ENCODE peak calls at places on chromosomes 6 and 20, in seven cellular contexts. One of them, this sample, is unnamed.

GRCh38 chr6:139129284-139129683 is 5.6 kb upstream of the HECA start:
- DNase-seq in GM06990: no peak
- DNase-seq in H9: no peak
- DNase-seq in kidney: no peak
- DNase-seq in AG04449: peak
- DNase-seq in progenitor cell of endocrine pancreas: no peak
- DNase-seq in cardiac fibroblast: no peak
- DNase-seq in this sample: no peak

GRCh38 chr6:117840541-117840983 is 66.5 kb upstream of the SLC35F1 start:
- DNase-seq in GM06990: no peak
- DNase-seq in H9: no peak
- DNase-seq in kidney: no peak
- DNase-seq in AG04449: no peak
- DNase-seq in progenitor cell of endocrine pancreas: peak
- DNase-seq in cardiac fibroblast: peak
- DNase-seq in this sample: peak

GRCh38 chr6:167097770-167098169 is 25.1 kb upstream of the CCR6 start:
- DNase-seq in GM06990: no peak
- DNase-seq in H9: no peak
- DNase-seq in kidney: peak
- DNase-seq in AG04449: no peak
- DNase-seq in progenitor cell of endocrine pancreas: no peak
- DNase-seq in cardiac fibroblast: no peak
- DNase-seq in this sample: no peak

GRCh38 chr20:39108746-39109145 is 146.6 kb downstream of the DHX35 start:
- DNase-seq in GM06990: no peak
- DNase-seq in H9: no peak
- DNase-seq in kidney: no peak
- DNase-seq in AG04449: no peak
- DNase-seq in progenitor cell of endocrine pancreas: no peak
- DNase-seq in cardiac fibroblast: peak
- DNase-seq in this sample: no peak

GRCh38 chr6:84263557-84263956 is 36.1 kb upstream of the CEP162 start:
- DNase-seq in GM06990: no peak
- DNase-seq in H9: peak
- DNase-seq in kidney: no peak
- DNase-seq in AG04449: no peak
- DNase-seq in progenitor cell of endocrine pancreas: no peak
- DNase-seq in cardiac fibroblast: peak
- DNase-seq in this sample: no peak

GRCh38 chr20:16641511-16641910 is 68.3 kb upstream of the KIF16B start:
- DNase-seq in GM06990: no peak
- DNase-seq in H9: no peak
- DNase-seq in kidney: no peak
- DNase-seq in AG04449: no peak
- DNase-seq in progenitor cell of endocrine pancreas: no peak
- DNase-seq in cardiac fibroblast: no peak
- DNase-seq in this sample: no peak

GRCh38 chr20:32205502-32206382 is 1.8 kb downstream of the PLAGL2 start:
- DNase-seq in GM06990: no peak
- DNase-seq in H9: no peak
- DNase-seq in kidney: no peak
- DNase-seq in AG04449: no peak
- DNase-seq in progenitor cell of endocrine pancreas: no peak
- DNase-seq in cardiac fibroblast: peak
- DNase-seq in this sample: peak

GRCh38 chr6:42260972-42261371 is 43.3 kb upstream of the MRPS10 start:
- DNase-seq in GM06990: no peak
- DNase-seq in H9: peak
- DNase-seq in kidney: peak
- DNase-seq in AG04449: no peak
- DNase-seq in progenitor cell of endocrine pancreas: peak
- DNase-seq in cardiac fibroblast: peak
- DNase-seq in this sample: peak

GRCh38 chr6:152150196-152150595 is 342.7 kb downstream of the ESR1 start:
- DNase-seq in GM06990: no peak
- DNase-seq in H9: no peak
- DNase-seq in kidney: no peak
- DNase-seq in AG04449: no peak
- DNase-seq in progenitor cell of endocrine pancreas: no peak
- DNase-seq in cardiac fibroblast: peak
- DNase-seq in this sample: no peak

GRCh38 chr20:47614703-47615309 is 113.1 kb downstream of the NCOA3 start:
- DNase-seq in GM06990: no peak
- DNase-seq in H9: no peak
- DNase-seq in kidney: no peak
- DNase-seq in AG04449: no peak
- DNase-seq in progenitor cell of endocrine pancreas: no peak
- DNase-seq in cardiac fibroblast: no peak
- DNase-seq in this sample: no peak

GRCh38 chr6:2562721-2563120 is 188.0 kb downstream of the MYLK4 start:
- DNase-seq in GM06990: no peak
- DNase-seq in H9: no peak
- DNase-seq in kidney: no peak
- DNase-seq in AG04449: no peak
- DNase-seq in progenitor cell of endocrine pancreas: no peak
- DNase-seq in cardiac fibroblast: no peak
- DNase-seq in this sample: no peak

GRCh38 chr6:4732691-4733315 is 43.4 kb upstream of the CDYL start:
- DNase-seq in GM06990: no peak
- DNase-seq in H9: peak
- DNase-seq in kidney: no peak
- DNase-seq in AG04449: peak
- DNase-seq in progenitor cell of endocrine pancreas: no peak
- DNase-seq in cardiac fibroblast: peak
- DNase-seq in this sample: no peak

GRCh38 chr20:7085448-7085847 is 318.0 kb downstream of the BMP2 start:
- DNase-seq in GM06990: no peak
- DNase-seq in H9: no peak
- DNase-seq in kidney: no peak
- DNase-seq in AG04449: no peak
- DNase-seq in progenitor cell of endocrine pancreas: no peak
- DNase-seq in cardiac fibroblast: no peak
- DNase-seq in this sample: no peak

GRCh38 chr6:38974389-38975133 is 74.0 kb upstream of the GLP1R start:
- DNase-seq in GM06990: no peak
- DNase-seq in H9: no peak
- DNase-seq in kidney: no peak
- DNase-seq in AG04449: no peak
- DNase-seq in progenitor cell of endocrine pancreas: no peak
- DNase-seq in cardiac fibroblast: peak
- DNase-seq in this sample: no peak

GRCh38 chr6:70686548-70687133 is 19.0 kb downstream of the SMAP1 start:
- DNase-seq in GM06990: no peak
- DNase-seq in H9: no peak
- DNase-seq in kidney: no peak
- DNase-seq in AG04449: no peak
- DNase-seq in progenitor cell of endocrine pancreas: no peak
- DNase-seq in cardiac fibroblast: peak
- DNase-seq in this sample: peak

GRCh38 chr20:49646528-49646927 is 67.2 kb downstream of the B4GALT5 start:
- DNase-seq in GM06990: no peak
- DNase-seq in H9: no peak
- DNase-seq in kidney: no peak
- DNase-seq in AG04449: no peak
- DNase-seq in progenitor cell of endocrine pancreas: no peak
- DNase-seq in cardiac fibroblast: no peak
- DNase-seq in this sample: no peak

GRCh38 chr20:60228255-60228654 is 270.0 kb downstream of the CDH26 start:
- DNase-seq in GM06990: no peak
- DNase-seq in H9: no peak
- DNase-seq in kidney: no peak
- DNase-seq in AG04449: no peak
- DNase-seq in progenitor cell of endocrine pancreas: no peak
- DNase-seq in cardiac fibroblast: no peak
- DNase-seq in this sample: no peak

GRCh38 chr20:61500791-61501321 is 248.8 kb downstream of the CDH4 start:
- DNase-seq in GM06990: no peak
- DNase-seq in H9: peak
- DNase-seq in kidney: no peak
- DNase-seq in AG04449: no peak
- DNase-seq in progenitor cell of endocrine pancreas: no peak
- DNase-seq in cardiac fibroblast: peak
- DNase-seq in this sample: no peak

GRCh38 chr20:62143976-62144825 is 632 bp downstream of the SS18L1 start:
- DNase-seq in GM06990: peak
- DNase-seq in H9: peak
- DNase-seq in kidney: no peak
- DNase-seq in AG04449: no peak
- DNase-seq in progenitor cell of endocrine pancreas: no peak
- DNase-seq in cardiac fibroblast: peak
- DNase-seq in this sample: peak

GRCh38 chr6:51559059-51559458 is 528.4 kb downstream of the PKHD1 start:
- DNase-seq in GM06990: no peak
- DNase-seq in H9: peak
- DNase-seq in kidney: no peak
- DNase-seq in AG04449: no peak
- DNase-seq in progenitor cell of endocrine pancreas: no peak
- DNase-seq in cardiac fibroblast: no peak
- DNase-seq in this sample: no peak

GRCh38 chr6:7050911-7051779 is 56.6 kb upstream of the RREB1 start:
- DNase-seq in GM06990: peak
- DNase-seq in H9: peak
- DNase-seq in kidney: peak
- DNase-seq in AG04449: peak
- DNase-seq in progenitor cell of endocrine pancreas: peak
- DNase-seq in cardiac fibroblast: peak
- DNase-seq in this sample: peak

GRCh38 chr6:62707156-62707555 is 421.1 kb upstream of the KHDRBS2 start:
- DNase-seq in GM06990: no peak
- DNase-seq in H9: peak
- DNase-seq in kidney: no peak
- DNase-seq in AG04449: no peak
- DNase-seq in progenitor cell of endocrine pancreas: no peak
- DNase-seq in cardiac fibroblast: no peak
- DNase-seq in this sample: no peak

GRCh38 chr20:53934421-53935352 is 135.7 kb downstream of the BCAS1 start:
- DNase-seq in GM06990: no peak
- DNase-seq in H9: no peak
- DNase-seq in kidney: no peak
- DNase-seq in AG04449: no peak
- DNase-seq in progenitor cell of endocrine pancreas: no peak
- DNase-seq in cardiac fibroblast: peak
- DNase-seq in this sample: peak

GRCh38 chr6:32148722-32149576 is 2.8 kb downstream of the PRRT1 start:
- DNase-seq in GM06990: no peak
- DNase-seq in H9: peak
- DNase-seq in kidney: peak
- DNase-seq in AG04449: no peak
- DNase-seq in progenitor cell of endocrine pancreas: no peak
- DNase-seq in cardiac fibroblast: peak
- DNase-seq in this sample: peak

GRCh38 chr6:133965817-133966360 is 12.9 kb downstream of the TBPL1 start:
- DNase-seq in GM06990: no peak
- DNase-seq in H9: no peak
- DNase-seq in kidney: no peak
- DNase-seq in AG04449: no peak
- DNase-seq in progenitor cell of endocrine pancreas: no peak
- DNase-seq in cardiac fibroblast: no peak
- DNase-seq in this sample: no peak

GRCh38 chr6:22062807-22063408 is 233.9 kb downstream of the PRL start:
- DNase-seq in GM06990: peak
- DNase-seq in H9: no peak
- DNase-seq in kidney: no peak
- DNase-seq in AG04449: no peak
- DNase-seq in progenitor cell of endocrine pancreas: no peak
- DNase-seq in cardiac fibroblast: no peak
- DNase-seq in this sample: peak

GRCh38 chr6:53752440-53752839 is 42.4 kb upstream of the LRRC1 start:
- DNase-seq in GM06990: no peak
- DNase-seq in H9: no peak
- DNase-seq in kidney: no peak
- DNase-seq in AG04449: no peak
- DNase-seq in progenitor cell of endocrine pancreas: no peak
- DNase-seq in cardiac fibroblast: no peak
- DNase-seq in this sample: no peak
- TF ChIP-seq CTCF in GM06990: no peak
- TF ChIP-seq CTCF in H9: no peak
- TF ChIP-seq CTCF in kidney: no peak
- TF ChIP-seq CTCF in AG04449: no peak
- TF ChIP-seq CTCF in progenitor cell of endocrine pancreas: no peak
- TF ChIP-seq CTCF in cardiac fibroblast: no peak
- TF ChIP-seq CTCF in this sample: no peak

GRCh38 chr20:34536798-34537394 is 20.7 kb downstream of the DYNLRB1 start:
- DNase-seq in GM06990: no peak
- DNase-seq in H9: peak
- DNase-seq in kidney: no peak
- DNase-seq in AG04449: no peak
- DNase-seq in progenitor cell of endocrine pancreas: no peak
- DNase-seq in cardiac fibroblast: peak
- DNase-seq in this sample: no peak
- TF ChIP-seq CTCF in GM06990: peak
- TF ChIP-seq CTCF in H9: peak
- TF ChIP-seq CTCF in kidney: peak
- TF ChIP-seq CTCF in AG04449: peak
- TF ChIP-seq CTCF in progenitor cell of endocrine pancreas: peak
- TF ChIP-seq CTCF in cardiac fibroblast: peak
- TF ChIP-seq CTCF in this sample: peak

DNA sequence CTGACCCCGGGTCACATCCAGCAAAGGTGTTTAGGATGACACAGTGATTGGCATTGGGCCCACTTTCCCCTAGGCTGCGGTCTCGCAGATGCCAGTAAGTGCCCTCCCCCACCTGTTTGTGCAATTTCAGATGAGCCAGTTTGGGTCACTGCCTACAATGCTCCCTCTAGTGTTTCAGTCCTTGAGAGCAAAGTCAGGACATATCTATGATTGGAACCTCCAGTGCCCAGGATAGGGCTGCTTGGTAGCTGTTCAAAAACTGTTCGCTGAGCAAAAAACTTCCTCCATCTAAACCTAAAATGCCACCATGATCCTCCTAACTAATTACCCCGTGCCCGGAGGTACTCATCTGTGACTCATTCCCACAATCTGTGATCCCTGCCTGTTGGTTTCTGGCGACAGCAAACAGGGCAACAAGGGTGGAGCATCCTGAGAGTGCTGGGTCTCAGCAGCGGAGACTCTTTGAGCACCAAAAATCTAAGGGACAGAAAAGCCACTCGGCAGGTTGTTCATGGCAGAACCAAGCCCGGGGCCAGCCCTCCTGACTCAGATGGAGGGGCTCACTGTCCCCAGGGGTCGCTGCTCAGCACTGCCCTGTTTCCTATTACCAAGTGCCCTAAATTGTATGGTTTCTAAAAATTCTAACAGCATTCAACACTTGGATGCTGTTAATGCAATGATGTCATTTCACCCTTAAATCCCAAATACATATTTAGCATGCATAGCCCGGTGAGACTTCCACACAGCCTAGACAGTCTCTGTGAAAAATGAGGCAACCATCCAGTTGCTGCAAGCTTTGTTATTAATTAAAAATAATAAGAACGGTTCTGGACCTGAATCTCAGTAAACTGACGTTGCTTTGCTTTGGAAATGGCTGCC is 5.0 kb downstream of the VSX1 start:
- DNase-seq in GM06990: no peak
- DNase-seq in H9: peak
- DNase-seq in kidney: no peak
- DNase-seq in AG04449: no peak
- DNase-seq in progenitor cell of endocrine pancreas: peak
- DNase-seq in cardiac fibroblast: peak
- DNase-seq in this sample: no peak
- TF ChIP-seq CTCF in GM06990: peak
- TF ChIP-seq CTCF in H9: peak
- TF ChIP-seq CTCF in kidney: no peak
- TF ChIP-seq CTCF in AG04449: no peak
- TF ChIP-seq CTCF in progenitor cell of endocrine pancreas: peak
- TF ChIP-seq CTCF in cardiac fibroblast: peak
- TF ChIP-seq CTCF in this sample: no peak

GRCh38 chr6:14239097-14239496 is 121.5 kb downstream of the CD83 start:
- DNase-seq in GM06990: no peak
- DNase-seq in H9: no peak
- DNase-seq in kidney: no peak
- DNase-seq in AG04449: no peak
- DNase-seq in progenitor cell of endocrine pancreas: no peak
- DNase-seq in cardiac fibroblast: no peak
- DNase-seq in this sample: no peak
- TF ChIP-seq CTCF in GM06990: no peak
- TF ChIP-seq CTCF in H9: no peak
- TF ChIP-seq CTCF in kidney: no peak
- TF ChIP-seq CTCF in AG04449: no peak
- TF ChIP-seq CTCF in progenitor cell of endocrine pancreas: no peak
- TF ChIP-seq CTCF in cardiac fibroblast: no peak
- TF ChIP-seq CTCF in this sample: no peak